ENCODE peak calls at places on chromosomes 6 and 20, in four cellular contexts. G is brain microvascular endothelial cell, P is ovary, O is heart left ventricle. N is an unnamed sample.

GRCh38 chr20:49320460-49320859 is 42.6 kb upstream of the ZNFX1 start:
- DNase-seq in O (no peak), G (peak), P (no peak), N (no peak)

GRCh38 chr6:17877196-17877889 is 110.1 kb downstream of the KIF13A start:
- DNase-seq in G (peak), P (no peak), O (no peak), N (no peak)

GRCh38 chr6:166597711-166598440 is 11.4 kb upstream of the RAMACL start:
- DNase-seq in O (no peak), G (no peak), P (no peak), N (no peak)

GRCh38 chr6:43999628-44000027 is 127.6 kb downstream of the MRPL14 start:
- DNase-seq in G (no peak), O (no peak), P (no peak), N (no peak)

GRCh38 chr6:21595265-21595950 is 1.9 kb downstream of the SOX4 start:
- DNase-seq in P (peak), O (peak), G (no peak), N (peak)

GRCh38 chr20:64111841-64112641 is 4.7 kb upstream of the NPBWR2 start:
- DNase-seq in P (peak), O (no peak), G (no peak), N (peak)

GRCh38 chr6:79335133-79335674 is 100.7 kb upstream of the HMGN3 start:
- DNase-seq in O (no peak), P (no peak), G (no peak), N (no peak)

GRCh38 chr6:14775528-14775927 is 470.3 kb upstream of the JARID2 start:
- DNase-seq in G (no peak), P (no peak), O (no peak), N (no peak)

GRCh38 chr6:166951670-166952060 is 4.7 kb downstream of the RNASET2 start:
- DNase-seq in O (no peak), G (no peak), P (no peak), N (no peak)

GRCh38 chr20:17562804-17563305 is 7.0 kb upstream of the DSTN start:
- DNase-seq in O (no peak), G (peak), P (no peak), N (no peak)

GRCh38 chr6:127606131-127606562 is 29.2 kb downstream of the C6orf58 start:
- DNase-seq in G (peak), P (peak), O (no peak), N (no peak)

GRCh38 chr6:17687136-17687535 is 19.6 kb downstream of the NUP153 start:
- DNase-seq in O (no peak), G (no peak), P (no peak), N (no peak)

GRCh38 chr6:113120577-113121285 is 736.4 kb upstream of the MARCKS start:
- DNase-seq in G (peak), P (no peak), O (no peak), N (no peak)

GRCh38 chr6:43089874-43090556 is 13.9 kb downstream of the PTK7 start:
- DNase-seq in O (no peak), P (no peak), G (no peak), N (no peak)